ENCODE peak calls at places on chromosome 19, in eight cellular contexts. U is GM23338, A is psoas muscle, I is OCI-LY7, B is HCT116, D is neural progenitor cell, O is keratinocyte, K is uterus. C is an unnamed sample.

GRCh38 chr19:33062902-33063301 is 1.8 kb downstream of the RHPN2 start:
- DNase-seq in A (no peak), B (no peak), O (no peak), I (no peak), K (no peak), U (no peak), D (no peak), C (no peak)

GRCh38 chr19:33332248-33332647 is 29.9 kb upstream of the CEBPA start:
- DNase-seq in K (no peak), D (no peak), B (no peak), A (no peak), U (no peak), O (no peak), I (no peak), C (no peak)

GRCh38 chr19:50798943-50799851 is 9.0 kb downstream of the ACP4 start:
- DNase-seq in U (no peak), I (no peak), K (no peak), O (no peak), A (no peak), B (no peak), D (no peak), C (no peak)

GRCh38 chr19:7748756-7749155 is 1.4 kb upstream of the CD209 start:
- DNase-seq in K (no peak), B (peak; percentile 50), U (peak; percentile 96), D (no peak), I (no peak), O (no peak), A (no peak), C (no peak)

GRCh38 chr19:5031231-5032100 is 62.6 kb downstream of the KDM4B start:
- DNase-seq in A (peak; percentile 91), K (peak; percentile 89), O (no peak), U (peak; percentile 91), B (no peak), I (peak; percentile 79), D (peak; percentile 92), C (peak; percentile 79)

GRCh38 chr19:3006075-3006767 is 22.9 kb downstream of the TLE2 start:
- DNase-seq in B (peak; percentile 69), I (peak; percentile 48), U (peak; percentile 97), O (no peak), K (no peak), D (no peak), A (no peak), C (no peak)

GRCh38 chr19:22608441-22608840 is 25.7 kb upstream of the ZNF492 start:
- DNase-seq in O (no peak), I (no peak), B (no peak), U (no peak), A (no peak), K (no peak), D (no peak), C (no peak)

GRCh38 chr19:4288091-4288777 is 9.2 kb downstream of the SHD start:
- DNase-seq in B (peak; percentile 51), A (no peak), U (peak; percentile 59), O (no peak), I (no peak), D (no peak), K (no peak), C (no peak)

GRCh38 chr19:4597278-4597974 is 37.9 kb upstream of the SEMA6B start:
- DNase-seq in K (no peak), O (no peak), B (no peak), I (no peak), U (no peak), A (no peak), D (peak; percentile 31), C (no peak)

GRCh38 chr19:35013047-35013819 is 13.1 kb downstream of the GRAMD1A start:
- DNase-seq in B (no peak), U (peak; percentile 87), A (peak; percentile 86), K (peak; percentile 80), O (peak; percentile 9), I (peak; percentile 62), D (peak; percentile 76), C (peak; percentile 49)
- H3K36me3 ChIP-seq in B (peaks cover 23% of the 10 kb centered on the region), U (peaks cover 69% of the 10 kb centered on the region), A (no peaks in the 10 kb centered on the region), K (no peaks in the 10 kb centered on the region), O (peaks cover 18% of the 10 kb centered on the region), I (peaks cover 94% of the 10 kb centered on the region), D (no peaks in the 10 kb centered on the region), C (peaks cover 94% of the 10 kb centered on the region)

GRCh38 chr19:1503925-1504430 is 8.8 kb downstream of the ADAMTSL5 start:
- DNase-seq in O (no peak), A (no peak), D (no peak), B (no peak), U (no peak), I (no peak), K (no peak), C (no peak)

GRCh38 chr19:1505012-1505411 is 7.8 kb downstream of the ADAMTSL5 start:
- DNase-seq in I (no peak), A (no peak), D (no peak), B (no peak), K (no peak), O (no peak), U (no peak), C (no peak)

GRCh38 chr19:1503089-1503924 is 9.5 kb downstream of the ADAMTSL5 start:
- DNase-seq in D (peak; percentile 86), B (no peak), O (no peak), K (peak; percentile 61), I (peak; percentile 77), A (peak; percentile 81), U (peak; percentile 85), C (no peak)

GRCh38 chr19:1501200-1501595 is 10.2 kb downstream of the REEP6 start:
- DNase-seq in D (no peak), K (no peak), B (no peak), O (no peak), U (no peak), A (no peak), I (no peak), C (no peak)

DNA sequence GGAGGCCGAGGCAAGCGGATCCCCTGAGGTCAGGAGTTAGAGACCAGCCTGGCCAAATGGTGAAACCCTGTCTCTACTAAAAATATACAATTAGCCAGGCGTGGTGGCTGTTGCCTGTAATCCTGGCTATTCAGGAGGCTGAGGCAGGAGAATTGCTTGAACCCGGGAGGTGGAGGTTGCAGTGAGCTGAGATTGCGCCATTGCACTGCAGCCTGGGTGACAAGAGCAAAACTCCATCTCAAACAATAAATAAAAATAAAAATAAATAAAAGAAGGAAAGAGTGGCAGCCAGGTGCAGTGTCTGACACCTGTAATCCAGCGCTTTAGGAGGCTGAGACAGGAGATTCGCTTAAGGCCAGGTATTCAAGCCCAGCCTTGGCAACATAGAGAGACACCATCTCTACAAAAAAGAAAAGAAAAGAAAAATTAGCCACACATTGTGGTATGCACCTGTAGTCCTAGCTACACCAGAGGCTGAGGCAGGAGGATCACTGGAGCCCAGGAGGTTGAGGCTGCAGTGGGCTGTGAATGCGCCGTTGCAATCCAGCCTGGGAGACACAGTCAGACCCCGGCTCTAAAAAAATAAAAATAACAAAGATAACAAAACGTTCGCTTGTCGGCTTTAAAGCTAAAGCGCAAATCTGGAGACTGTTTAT is 10.3 kb downstream of the ADAMTSL5 start:
- DNase-seq in D (no peak), A (no peak), O (no peak), U (no peak), K (no peak), I (no peak), B (no peak), C (no peak)
- H3K4me3 ChIP-seq in D (no peak overlapping the region), A (peak overlapping the region; percentile 51), O (no peak overlapping the region), U (peak overlapping the region; percentile 43), K (no peak overlapping the region), I (no peak overlapping the region), B (no peak overlapping the region), C (no peak overlapping the region)

DNA sequence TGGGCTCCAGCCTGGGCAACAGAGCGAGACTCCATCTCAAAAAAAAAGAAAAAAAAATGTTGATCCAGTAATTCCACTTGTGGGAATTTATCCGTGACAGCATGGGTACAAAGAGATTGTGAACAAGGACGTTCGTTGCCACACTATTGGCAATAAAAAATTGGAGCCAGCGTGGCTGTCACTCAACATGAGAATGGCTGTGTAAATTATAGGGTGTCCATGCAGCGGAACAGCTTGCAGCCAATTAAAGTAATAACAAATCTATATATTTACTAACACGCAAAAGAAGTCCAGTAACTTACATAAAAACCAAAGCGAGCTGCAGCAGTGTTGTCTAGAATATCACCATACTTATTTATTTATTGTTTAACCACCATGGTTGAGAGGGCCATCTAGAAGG is 19.3 kb downstream of the DPF1 start:
- DNase-seq in A (no peak), K (no peak), I (no peak), U (no peak), B (no peak), O (no peak), D (no peak), C (no peak)
- H3K36me3 ChIP-seq in A (peaks cover 12% of the 10 kb centered on the region), K (no peaks in the 10 kb centered on the region), I (peaks cover 9% of the 10 kb centered on the region), U (no peaks in the 10 kb centered on the region), B (no peaks in the 10 kb centered on the region), O (peaks cover 3% of the 10 kb centered on the region), D (no peaks in the 10 kb centered on the region), C (peaks cover 77% of the 10 kb centered on the region)

GRCh38 chr19:6374179-6374709 is 1.5 kb downstream of the PSPN start:
- DNase-seq in O (no peak), U (no peak), K (peak; percentile 39), D (no peak), I (no peak), B (no peak), A (no peak), C (no peak)
- H3K4me3 ChIP-seq in O (no peak overlapping the region), U (peak overlapping the region; percentile 49), K (no peak overlapping the region), D (peak overlapping the region; percentile 86), I (peak overlapping the region; percentile 68), B (peak overlapping the region; percentile 54), A (peak overlapping the region; percentile 90), C (peak overlapping the region; percentile 94)

GRCh38 chr19:13094285-13094595 is 8.4 kb downstream of the LYL1 start:
- DNase-seq in O (no peak), U (no peak), D (no peak), K (peak; percentile 46), I (no peak), B (no peak), A (no peak), C (no peak)
- H3K36me3 ChIP-seq in O (peaks cover 4% of the 10 kb centered on the region), U (no peaks in the 10 kb centered on the region), D (no peaks in the 10 kb centered on the region), K (no peaks in the 10 kb centered on the region), I (peaks cover 7% of the 10 kb centered on the region), B (no peaks in the 10 kb centered on the region), A (no peaks in the 10 kb centered on the region), C (no peaks in the 10 kb centered on the region)

DNA sequence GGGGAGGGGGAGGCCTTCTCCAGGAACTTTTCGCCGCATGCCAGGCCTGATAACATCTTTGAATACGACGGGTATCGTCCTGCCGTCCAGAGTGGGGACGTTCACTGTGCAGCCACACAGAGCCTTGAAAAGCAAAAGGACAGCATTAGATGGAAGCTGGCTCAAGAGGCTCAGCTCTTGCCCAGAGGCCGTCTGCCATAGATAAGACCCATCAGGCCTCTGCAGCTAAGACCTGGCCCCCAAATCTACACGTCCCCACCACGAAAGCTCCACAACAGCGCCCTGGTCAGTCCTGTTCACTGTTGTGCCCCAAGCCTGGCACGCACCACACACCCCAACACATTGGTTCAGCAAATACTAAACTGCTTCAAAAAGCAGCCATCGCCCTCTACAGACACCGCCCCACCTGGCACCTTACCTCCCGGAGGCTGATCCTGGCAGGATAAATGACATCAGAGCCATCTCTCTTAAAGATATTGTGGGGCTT is 2.1 kb downstream of the DNAJB1 start:
- DNase-seq in B (no peak), A (no peak), D (no peak), I (no peak), K (no peak), U (peak; percentile 22), O (no peak), C (no peak)
- H3K4me3 ChIP-seq in B (peak overlapping the region; percentile 90), A (peak overlapping the region; percentile 82), D (peak overlapping the region; percentile 99), I (peak overlapping the region; percentile 93), K (peak overlapping the region; percentile 100), U (peak overlapping the region; percentile 97), O (peak overlapping the region; percentile 90), C (peak overlapping the region; percentile 95)

GRCh38 chr19:49791776-49792445 is 21.2 kb downstream of the FUZ start:
- DNase-seq in O (no peak), I (no peak), U (no peak), B (no peak), K (no peak), D (no peak), A (no peak), C (no peak)
- H3K36me3 ChIP-seq in O (peaks cover 31% of the 10 kb centered on the region), I (peaks cover 76% of the 10 kb centered on the region), U (no peaks in the 10 kb centered on the region), B (peaks cover 12% of the 10 kb centered on the region), K (no peaks in the 10 kb centered on the region), D (no peaks in the 10 kb centered on the region), A (peaks cover 3% of the 10 kb centered on the region), C (peaks cover 92% of the 10 kb centered on the region)